ENCODE peak calls at places on chromosomes 7 and 10, in five cellular contexts. I is aorta, U is upper lobe of left lung, E is body of pancreas, T is neural progenitor cell. R is an unnamed sample. For H3K36me3, the result is how much of the 10 kb centered on the place peaks cover.

GRCh38 chr10:22334414-22335203 is 10.7 kb upstream of the SPAG6 start:
- DNase-seq in I (peak), U (peak), E (no peak), T (peak), R (no peak)

GRCh38 chr7:84548366-84549085 is 353.9 kb upstream of the SEMA3A start:
- DNase-seq in I (no peak), U (no peak), E (no peak), T (peak), R (no peak)

GRCh38 chr10:84334806-84335205 is 6.4 kb downstream of the CCSER2 start:
- DNase-seq in I (no peak), U (no peak), E (no peak), T (no peak), R (no peak)

GRCh38 chr7:102431617-102432298 is 1.6 kb upstream of the ORAI2 start:
- DNase-seq in I (no peak), U (no peak), E (peak), T (no peak), R (peak)

GRCh38 chr10:4283841-4284610 is 499.0 kb upstream of the KLF6 start:
- DNase-seq in I (peak), U (no peak), E (peak), T (no peak), R (no peak)

GRCh38 chr10:129877773-129878371 is 86.2 kb downstream of the EBF3 start:
- DNase-seq in I (peak), U (no peak), E (no peak), T (peak), R (no peak)

GRCh38 chr7:151059362-151060112 is at the start of gene SLC4A2:
- DNase-seq in I (peak), U (peak), E (peak), T (peak), R (peak)

GRCh38 chr7:154789404-154789803 is 213.5 kb downstream of the PAXIP1 start:
- DNase-seq in I (no peak), U (no peak), E (no peak), T (peak), R (no peak)

GRCh38 chr7:52569151-52569550 is 466.3 kb upstream of the POM121L12 start:
- DNase-seq in I (no peak), U (no peak), E (no peak), T (no peak), R (no peak)

GRCh38 chr7:95527776-95528250 is 42.1 kb downstream of the ASB4 start:
- DNase-seq in I (no peak), U (peak), E (peak), T (no peak), R (no peak)

GRCh38 chr7:70590126-70590854 is 541.7 kb upstream of the GALNT17 start:
- DNase-seq in I (no peak), U (no peak), E (no peak), T (no peak), R (no peak)

GRCh38 chr7:100483728-100484635 is at the start of gene NYAP1:
- DNase-seq in I (peak), U (peak), E (peak), T (peak), R (peak)

GRCh38 chr7:96122746-96123145 is 199.2 kb downstream of the SLC25A13 start:
- DNase-seq in I (no peak), U (no peak), E (no peak), T (no peak), R (no peak)

GRCh38 chr7:232571-233455 is 40.4 kb downstream of the FAM20C start:
- DNase-seq in I (peak), U (peak), E (no peak), T (no peak), R (no peak)

GRCh38 chr10:47438857-47439474 is 44.9 kb downstream of the ANXA8 start:
- DNase-seq in I (no peak), U (no peak), E (peak), T (peak), R (no peak)

GRCh38 chr10:114859227-114859626 is 37.6 kb downstream of the FHIP2A start:
- DNase-seq in I (no peak), U (no peak), E (peak), T (no peak), R (no peak)

GRCh38 chr10:114856544-114857287 is 35.1 kb downstream of the FHIP2A start:
- DNase-seq in I (no peak), U (no peak), E (no peak), T (no peak), R (no peak)

GRCh38 chr10:114862456-114862855 is 40.9 kb downstream of the FHIP2A start:
- DNase-seq in I (no peak), U (no peak), E (no peak), T (no peak), R (no peak)

GRCh38 chr10:114855776-114856543 is 34.4 kb downstream of the FHIP2A start:
- DNase-seq in I (no peak), U (no peak), E (no peak), T (no peak), R (no peak)

DNA sequence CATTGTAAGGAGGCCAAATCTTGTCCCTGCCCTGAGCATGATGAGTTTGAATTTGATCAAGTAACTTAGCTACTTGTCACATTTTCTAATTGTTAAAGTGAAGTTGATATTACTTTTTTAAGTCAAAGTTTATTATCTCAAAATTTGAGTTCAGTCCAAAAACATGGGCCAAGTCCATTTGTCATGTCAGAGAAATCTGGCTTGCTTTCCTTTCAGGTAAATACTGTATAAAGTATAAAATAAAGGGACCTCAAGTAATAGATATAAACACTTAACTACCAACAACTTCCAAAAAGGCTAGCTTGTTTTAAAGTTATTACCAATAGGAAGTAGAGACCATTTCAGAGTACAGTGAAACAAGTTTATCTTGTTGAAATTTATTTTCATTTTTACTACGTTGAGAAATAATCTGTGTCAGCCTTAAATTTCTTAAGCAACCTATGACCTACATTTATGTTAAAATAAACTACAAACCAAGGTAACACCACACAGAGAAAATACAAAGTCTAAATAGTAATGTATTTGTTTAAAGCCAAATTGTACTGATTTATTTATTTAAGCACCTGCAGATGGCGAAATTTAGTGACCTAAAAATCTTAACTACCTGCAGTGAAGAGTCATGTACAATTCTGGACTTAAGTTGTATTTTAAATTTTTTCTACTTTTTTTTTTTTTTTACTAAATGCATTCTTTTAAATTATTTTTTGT is 36.5 kb downstream of the FHIP2A start:
- DNase-seq in I (no peak), U (no peak), E (no peak), T (no peak), R (no peak)
- H3K36me3 ChIP-seq in I (under half), U (under half), E (under half), T (under half), R (under half)

GRCh38 chr10:99172130-99172738 is 63.4 kb downstream of the HPSE2 start:
- DNase-seq in I (no peak), U (no peak), E (peak), T (peak), R (no peak)
- H3K36me3 ChIP-seq in I (under half), U (under half), E (under half), T (under half), R (under half)

GRCh38 chr10:93496322-93497041 is at the start of gene CEP55:
- DNase-seq in I (peak), U (peak), E (peak), T (peak), R (peak)

GRCh38 chr10:93505075-93505474 is 8.7 kb downstream of the CEP55 start:
- DNase-seq in I (no peak), U (no peak), E (no peak), T (no peak), R (no peak)

GRCh38 chr10:93498196-93498595 is 1.8 kb downstream of the CEP55 start:
- DNase-seq in I (no peak), U (no peak), E (no peak), T (no peak), R (no peak)

GRCh38 chr10:93503075-93503474 is 6.7 kb downstream of the CEP55 start:
- DNase-seq in I (no peak), U (no peak), E (no peak), T (no peak), R (no peak)

GRCh38 chr10:93501650-93502049 is 5.2 kb downstream of the CEP55 start:
- DNase-seq in I (no peak), U (no peak), E (no peak), T (no peak), R (no peak)
- H3K36me3 ChIP-seq in I (under half), U (under half), E (under half), T (under half), R (under half)

GRCh38 chr7:47965456-47965855 is 14.0 kb downstream of the HUS1 start:
- DNase-seq in I (no peak), U (no peak), E (no peak), T (no peak), R (no peak)
- H3K36me3 ChIP-seq in I (under half), U (half or more), E (under half), T (under half), R (half or more)

GRCh38 chr7:48832303-48832845 is 92.0 kb upstream of the CDC14C start:
- DNase-seq in I (no peak), U (no peak), E (no peak), T (no peak), R (no peak)
- H3K36me3 ChIP-seq in I (under half), U (under half), E (under half), T (under half), R (under half)

GRCh38 chr7:134854816-134855215 is 75.4 kb downstream of the CALD1 start:
- DNase-seq in I (no peak), U (no peak), E (no peak), T (no peak), R (no peak)
- H3K36me3 ChIP-seq in I (under half), U (under half), E (under half), T (under half), R (under half)

GRCh38 chr10:74099836-74100235 is 50.8 kb downstream of the AP3M1 start:
- DNase-seq in I (no peak), U (no peak), E (no peak), T (no peak), R (no peak)

GRCh38 chr10:74094231-74094630 is 56.4 kb downstream of the AP3M1 start:
- DNase-seq in I (no peak), U (no peak), E (no peak), T (no peak), R (no peak)

GRCh38 chr10:74093530-74094164 is 57.0 kb downstream of the AP3M1 start:
- DNase-seq in I (no peak), U (no peak), E (no peak), T (no peak), R (no peak)

GRCh38 chr10:74097776-74098175 is 52.9 kb downstream of the AP3M1 start:
- DNase-seq in I (no peak), U (no peak), E (no peak), T (no peak), R (no peak)

DNA sequence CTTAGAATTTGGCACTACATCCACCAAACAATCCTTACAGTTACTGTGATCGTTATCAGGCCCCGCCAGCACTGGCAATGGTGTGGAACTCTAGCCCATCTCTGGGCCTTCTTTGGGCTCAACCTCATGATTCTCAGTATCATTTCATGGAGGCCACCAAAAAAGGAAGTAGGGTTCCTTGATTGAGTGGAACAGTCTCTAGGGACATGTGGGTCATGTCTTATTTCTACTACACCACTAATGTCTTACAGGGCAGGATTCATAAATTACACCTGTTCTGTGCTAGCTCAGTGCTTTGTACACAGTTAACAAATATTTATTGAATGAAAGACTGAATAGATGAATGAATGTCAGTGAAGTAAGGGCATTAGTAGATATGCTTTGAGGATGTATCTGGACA is 53.9 kb downstream of the AP3M1 start:
- DNase-seq in I (no peak), U (no peak), E (no peak), T (no peak), R (no peak)
- H3K36me3 ChIP-seq in I (under half), U (half or more), E (under half), T (under half), R (half or more)

DNA sequence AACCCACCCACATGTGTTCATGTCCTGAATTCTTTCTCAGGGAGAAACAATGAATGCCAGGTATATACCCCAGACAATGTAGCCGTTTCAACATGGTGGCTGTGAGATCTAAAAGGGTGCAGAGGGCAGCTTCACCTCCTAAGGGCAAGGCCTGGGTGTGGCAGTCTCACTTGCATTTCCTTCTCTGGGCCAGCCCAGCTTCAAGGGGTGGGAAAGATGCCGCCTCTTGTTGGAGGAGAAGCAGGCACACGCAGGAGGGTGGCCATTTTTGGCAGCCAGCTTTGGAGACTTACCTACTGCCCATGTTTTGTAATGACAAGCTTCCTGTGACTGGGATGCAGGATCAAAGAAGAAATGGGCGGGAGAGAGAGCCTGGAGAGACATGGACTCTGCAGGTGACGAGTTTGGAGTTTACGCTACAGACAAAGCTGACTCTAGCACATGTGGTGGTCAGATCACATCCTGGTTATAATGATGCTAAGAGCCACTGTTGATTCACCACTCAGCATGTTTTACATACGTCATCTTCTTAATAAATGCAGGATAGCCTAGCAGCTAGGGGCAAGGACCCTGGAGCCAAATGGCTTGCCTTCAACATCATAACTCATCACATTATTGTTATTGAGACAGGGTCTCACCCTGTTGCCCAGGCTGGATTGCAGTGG is 116.6 kb downstream of the ANLN start:
- DNase-seq in I (no peak), U (no peak), E (no peak), T (no peak), R (no peak)
- H3K36me3 ChIP-seq in I (under half), U (under half), E (under half), T (under half), R (under half)

GRCh38 chr7:16693601-16694318 is 47.8 kb downstream of the BZW2 start:
- DNase-seq in I (no peak), U (no peak), E (no peak), T (no peak), R (no peak)
- H3K36me3 ChIP-seq in I (under half), U (under half), E (under half), T (under half), R (under half)

GRCh38 chr10:131778385-131778784 is 122.4 kb upstream of the PPP2R2D start:
- DNase-seq in I (no peak), U (no peak), E (no peak), T (no peak), R (no peak)
- H3K36me3 ChIP-seq in I (under half), U (under half), E (under half), T (under half), R (under half)